ENCODE peak calls at places on chromosome 3, in ten cellular contexts. V is mesothelial cell of epicardium, O is B cell, D is RWPE1, T is transverse colon, K is BJ, Q is keratinocyte, B is glutamatergic neuron, Z is PC-9, P is tibial nerve. G is an unnamed sample.

GRCh38 chr3:8443829-8444791 is 57.5 kb upstream of the LMCD1 start:
- DNase-seq in V (peak), O (no peak), D (peak), T (peak), K (peak), Q (no peak), B (peak), Z (peak), P (peak), G (peak)

GRCh38 chr3:49616061-49616460 is 58.1 kb upstream of the APEH start:
- DNase-seq in V (no peak), O (no peak), D (no peak), T (no peak), K (no peak), Q (no peak), B (no peak), Z (no peak), P (no peak), G (no peak)

GRCh38 chr3:101690972-101691371 is 4.5 kb upstream of the RPL24 start:
- DNase-seq in V (no peak), O (no peak), D (no peak), T (no peak), K (no peak), Q (no peak), B (no peak), Z (no peak), P (no peak), G (no peak)

GRCh38 chr3:141093971-141094401 is 42.8 kb downstream of the SPSB4 start:
- DNase-seq in V (no peak), O (no peak), D (peak), T (no peak), K (no peak), Q (no peak), B (no peak), Z (no peak), P (no peak), G (no peak)

GRCh38 chr3:79148786-79149185 is 619.0 kb downstream of the ROBO1 start:
- DNase-seq in V (no peak), O (no peak), D (no peak), T (no peak), K (no peak), Q (no peak), B (no peak), Z (no peak), P (no peak), G (no peak)

GRCh38 chr3:16182183-16182582 is 7.7 kb downstream of the GALNT15 start:
- DNase-seq in V (no peak), O (no peak), D (no peak), T (no peak), K (no peak), Q (no peak), B (no peak), Z (no peak), P (no peak), G (no peak)

GRCh38 chr3:57596495-57597239 is 477 bp downstream of the ARF4 start:
- DNase-seq in V (peak), O (peak), D (peak), T (peak), K (peak), Q (no peak), B (peak), Z (peak), P (peak), G (peak)

GRCh38 chr3:131840151-131840797 is 194.5 kb downstream of the CPNE4 start:
- DNase-seq in V (no peak), O (no peak), D (no peak), T (no peak), K (no peak), Q (no peak), B (no peak), Z (no peak), P (no peak), G (no peak)

GRCh38 chr3:193827831-193828230 is 234.8 kb downstream of the OPA1 start:
- DNase-seq in V (no peak), O (no peak), D (no peak), T (no peak), K (no peak), Q (no peak), B (no peak), Z (no peak), P (no peak), G (no peak)

GRCh38 chr3:46007280-46007679 is 11.7 kb upstream of the FYCO1 start:
- DNase-seq in V (no peak), O (no peak), D (no peak), T (no peak), K (no peak), Q (no peak), B (no peak), Z (no peak), P (no peak), G (no peak)

GRCh38 chr3:72169120-72169519 is 384.2 kb upstream of the PROK2 start:
- DNase-seq in V (no peak), O (no peak), D (no peak), T (no peak), K (no peak), Q (no peak), B (no peak), Z (no peak), P (no peak), G (no peak)

GRCh38 chr3:100615684-100616083 is 6.3 kb downstream of the ADGRG7 start:
- DNase-seq in V (no peak), O (no peak), D (no peak), T (no peak), K (no peak), Q (no peak), B (no peak), Z (no peak), P (no peak), G (no peak)

GRCh38 chr3:138186216-138186615 is 885 bp upstream of the ARMC8 start:
- DNase-seq in V (no peak), O (peak), D (no peak), T (no peak), K (no peak), Q (no peak), B (no peak), Z (no peak), P (no peak), G (peak)

GRCh38 chr3:179113903-179114302 is 34.3 kb upstream of the PIK3CA start:
- DNase-seq in V (no peak), O (no peak), D (no peak), T (no peak), K (no peak), Q (no peak), B (no peak), Z (no peak), P (no peak), G (no peak)

GRCh38 chr3:50592568-50592967 is 19.0 kb downstream of the CISH start:
- DNase-seq in V (no peak), O (no peak), D (no peak), T (no peak), K (no peak), Q (no peak), B (no peak), Z (no peak), P (no peak), G (no peak)

GRCh38 chr3:12334786-12335185 is 45.9 kb downstream of the PPARG start:
- DNase-seq in V (no peak), O (no peak), D (no peak), T (no peak), K (no peak), Q (no peak), B (no peak), Z (no peak), P (no peak), G (no peak)

GRCh38 chr3:150110097-150110496 is 139.4 kb upstream of the PFN2 start:
- DNase-seq in V (no peak), O (no peak), D (no peak), T (no peak), K (no peak), Q (no peak), B (no peak), Z (no peak), P (no peak), G (no peak)

GRCh38 chr3:53160335-53160659 is 712 bp upstream of the PRKCD start:
- DNase-seq in V (no peak), O (no peak), D (no peak), T (no peak), K (no peak), Q (no peak), B (no peak), Z (no peak), P (no peak), G (no peak)

GRCh38 chr3:69385723-69386483 is at the start of gene FRMD4B:
- DNase-seq in V (peak), O (peak), D (no peak), T (peak), K (no peak), Q (no peak), B (peak), Z (peak), P (peak), G (peak)

GRCh38 chr3:157767602-157768001 is 264.4 kb upstream of the VEPH1 start:
- DNase-seq in V (no peak), O (no peak), D (peak), T (no peak), K (no peak), Q (no peak), B (no peak), Z (no peak), P (no peak), G (no peak)

GRCh38 chr3:3334456-3334855 is 155.0 kb upstream of the CRBN start:
- DNase-seq in V (no peak), O (no peak), D (no peak), T (no peak), K (no peak), Q (no peak), B (no peak), Z (no peak), P (no peak), G (no peak)

GRCh38 chr3:80492162-80492561 is 724.4 kb upstream of the ROBO1 start:
- DNase-seq in V (no peak), O (no peak), D (no peak), T (no peak), K (no peak), Q (no peak), B (no peak), Z (no peak), P (no peak), G (no peak)

GRCh38 chr3:101941253-101942039 is 92.1 kb downstream of the NFKBIZ start:
- DNase-seq in V (no peak), O (no peak), D (no peak), T (no peak), K (no peak), Q (no peak), B (no peak), Z (no peak), P (no peak), G (no peak)

GRCh38 chr3:191484461-191484860 is 23.5 kb downstream of the PYDC2 start:
- DNase-seq in V (no peak), O (no peak), D (peak), T (no peak), K (no peak), Q (peak), B (no peak), Z (peak), P (no peak), G (peak)

GRCh38 chr3:5285439-5285838 is 97.9 kb downstream of the EDEM1 start:
- DNase-seq in V (no peak), O (no peak), D (no peak), T (no peak), K (no peak), Q (no peak), B (no peak), Z (no peak), P (no peak), G (no peak)

GRCh38 chr3:87755852-87756251 is 303.0 kb downstream of the CGGBP1 start:
- DNase-seq in V (no peak), O (no peak), D (no peak), T (no peak), K (no peak), Q (no peak), B (no peak), Z (no peak), P (no peak), G (no peak)

GRCh38 chr3:109059289-109059688 is 58.6 kb downstream of the MORC1 start:
- DNase-seq in V (no peak), O (peak), D (no peak), T (no peak), K (no peak), Q (no peak), B (no peak), Z (no peak), P (no peak), G (no peak)

GRCh38 chr3:188832146-188832545 is 339.6 kb upstream of the TPRG1 start:
- DNase-seq in V (no peak), O (no peak), D (no peak), T (no peak), K (no peak), Q (no peak), B (no peak), Z (no peak), P (no peak), G (no peak)

GRCh38 chr3:54830658-54831057 is 97.2 kb downstream of the LRTM1 start:
- DNase-seq in V (no peak), O (peak), D (no peak), T (no peak), K (no peak), Q (peak), B (peak), Z (peak), P (no peak), G (peak)

GRCh38 chr3:143024351-143024960 is 23.1 kb downstream of the U2SURP start:
- DNase-seq in V (no peak), O (no peak), D (no peak), T (no peak), K (no peak), Q (no peak), B (no peak), Z (no peak), P (no peak), G (no peak)

GRCh38 chr3:183698760-183699159 is 1.2 kb downstream of the YEATS2 start:
- DNase-seq in V (no peak), O (peak), D (peak), T (peak), K (no peak), Q (no peak), B (no peak), Z (no peak), P (no peak), G (no peak)

GRCh38 chr3:118987466-118987865 is 47.2 kb downstream of the IGSF11 start:
- DNase-seq in V (no peak), O (no peak), D (no peak), T (peak), K (no peak), Q (no peak), B (no peak), Z (peak), P (peak), G (peak)

GRCh38 chr3:109188726-109189125 is 52.2 kb downstream of the C3orf85 start:
- DNase-seq in V (no peak), O (no peak), D (no peak), T (no peak), K (no peak), Q (no peak), B (peak), Z (no peak), P (no peak), G (no peak)

GRCh38 chr3:110533089-110533488 is 538.5 kb upstream of the NECTIN3 start:
- DNase-seq in V (no peak), O (no peak), D (no peak), T (no peak), K (no peak), Q (no peak), B (no peak), Z (no peak), P (no peak), G (no peak)

GRCh38 chr3:50816896-50817295 is 142.2 kb downstream of the DOCK3 start:
- DNase-seq in V (no peak), O (no peak), D (no peak), T (no peak), K (no peak), Q (no peak), B (no peak), Z (no peak), P (no peak), G (no peak)

GRCh38 chr3:131053021-131053420 is 26.3 kb downstream of the NEK11 start:
- DNase-seq in V (no peak), O (no peak), D (no peak), T (no peak), K (no peak), Q (no peak), B (no peak), Z (no peak), P (no peak), G (no peak)

GRCh38 chr3:177483182-177483967 is 286.1 kb upstream of the TBL1XR1 start:
- DNase-seq in V (no peak), O (no peak), D (no peak), T (peak), K (no peak), Q (no peak), B (no peak), Z (no peak), P (no peak), G (peak)
- TF ChIP-seq CTCF in V (no peak), O (no peak), D (no peak), T (peak), K (no peak), Q (peak), B (peak), Z (no peak), P (no peak), G (no peak)

DNA sequence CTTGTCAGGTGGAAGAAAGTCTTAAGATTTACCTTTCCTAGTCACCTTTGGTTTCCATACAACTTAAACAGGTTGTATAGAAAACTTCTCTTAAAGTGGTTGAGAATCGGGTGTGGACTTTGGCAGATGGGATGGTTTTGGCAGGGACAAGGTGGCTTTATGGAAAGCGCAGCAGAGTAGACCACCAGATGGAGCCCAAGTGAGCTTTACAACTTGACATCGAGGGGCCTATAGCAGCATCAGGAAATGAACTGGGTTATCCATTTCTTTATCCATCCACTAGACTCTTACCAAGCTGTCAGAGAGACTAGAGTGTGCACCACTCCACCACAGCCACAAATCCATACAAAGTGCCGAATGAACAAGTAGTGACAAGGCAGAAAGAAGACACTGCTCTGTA is 85.3 kb upstream of the MBNL1 start:
- DNase-seq in V (no peak), O (peak), D (no peak), T (no peak), K (no peak), Q (no peak), B (peak), Z (no peak), P (no peak), G (peak)
- TF ChIP-seq CTCF in V (no peak), O (peak), D (no peak), T (no peak), K (peak), Q (peak), B (peak), Z (no peak), P (peak), G (peak)

GRCh38 chr3:85697156-85697555 is 738.4 kb downstream of the CADM2 start:
- DNase-seq in V (no peak), O (no peak), D (no peak), T (no peak), K (no peak), Q (no peak), B (no peak), Z (no peak), P (no peak), G (no peak)
- TF ChIP-seq CTCF in V (no peak), O (no peak), D (no peak), T (no peak), K (no peak), Q (no peak), B (no peak), Z (no peak), P (no peak), G (no peak)

DNA sequence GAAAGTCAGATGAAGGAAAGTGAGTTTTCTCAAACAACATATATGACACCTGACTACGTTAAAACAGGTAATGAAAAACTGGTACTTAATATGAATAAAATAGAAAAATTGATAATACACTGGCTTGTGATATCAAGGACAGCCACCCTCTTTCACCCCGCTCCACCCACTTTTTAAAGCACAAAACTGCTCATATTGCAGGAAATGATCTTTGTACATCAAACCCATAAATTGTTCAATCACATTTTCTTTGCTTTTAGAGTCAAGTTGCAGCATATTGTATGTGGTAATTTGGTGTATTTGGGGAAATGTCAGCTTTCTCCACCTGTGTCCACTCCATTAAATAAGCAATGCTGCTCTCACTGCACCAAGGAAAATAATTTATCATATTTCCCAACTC is 288.7 kb upstream of the GPR149 start:
- DNase-seq in V (no peak), O (no peak), D (no peak), T (no peak), K (no peak), Q (no peak), B (no peak), Z (no peak), P (no peak), G (no peak)
- TF ChIP-seq CTCF in V (no peak), O (no peak), D (no peak), T (no peak), K (no peak), Q (no peak), B (no peak), Z (no peak), P (no peak), G (no peak)

G was measured in Calu3.